ENCODE peak calls at places on chromosomes 16 and 17, in six cellular contexts. X is GM04504, C is NCI-H1930, W is Right ventricle myocardium superior, U is aorta, G is GM23248. S is an unnamed sample.

GRCh38 chr17:15456972-15457722 is 10.3 kb downstream of the CDRT4 start:
- DNase-seq in X (peak), C (no peak), W (peak), U (peak), G (peak), S (no peak)

GRCh38 chr17:58325976-58326468 is 2.6 kb downstream of the TSPOAP1 start:
- DNase-seq in X (no peak), C (no peak), W (peak), U (peak), G (no peak), S (no peak)

GRCh38 chr16:51683882-51684281 is 532.8 kb upstream of the SALL1 start:
- DNase-seq in X (no peak), C (no peak), W (no peak), U (no peak), G (no peak), S (no peak)

GRCh38 chr17:4161179-4161559 is 18.2 kb downstream of the CYB5D2 start:
- DNase-seq in X (peak), C (no peak), W (no peak), U (no peak), G (peak), S (no peak)

GRCh38 chr17:45791041-45791582 is 7.0 kb downstream of the CRHR1 start:
- DNase-seq in X (no peak), C (no peak), W (no peak), U (peak), G (no peak), S (no peak)

GRCh38 chr17:44602390-44602789 is 45.1 kb downstream of the FZD2 start:
- DNase-seq in X (no peak), C (no peak), W (no peak), U (no peak), G (no peak), S (no peak)

GRCh38 chr17:63526861-63527260 is 3.7 kb downstream of the KCNH6 start:
- DNase-seq in X (no peak), C (no peak), W (no peak), U (no peak), G (no peak), S (no peak)

GRCh38 chr17:2500446-2500845 is 11.2 kb downstream of the METTL16 start:
- DNase-seq in X (no peak), C (no peak), W (no peak), U (no peak), G (no peak), S (no peak)

GRCh38 chr17:33297643-33298042 is 4.5 kb upstream of the ASIC2 start:
- DNase-seq in X (no peak), C (no peak), W (no peak), U (no peak), G (no peak), S (no peak)

GRCh38 chr16:84278968-84279367 is 15.7 kb upstream of the WFDC1 start:
- DNase-seq in X (no peak), C (no peak), W (no peak), U (no peak), G (no peak), S (no peak)